ENCODE peak calls at places on chromosome 1, in four cellular contexts. One of them, this sample, is unnamed.

GRCh38 chr1:162128693-162129356 is 59.3 kb downstream of the NOS1AP start:
- DNase-seq in hepatocyte: no peak
- DNase-seq in lung: no peak
- DNase-seq in heart left ventricle: no peak
- DNase-seq in this sample: no peak

GRCh38 chr1:41479000-41479807 is 5.3 kb downstream of the EDN2 start:
- DNase-seq in lung: no peak
- DNase-seq in heart left ventricle: peak; percentile 51
- DNase-seq in hepatocyte: no peak
- DNase-seq in this sample: no peak

GRCh38 chr1:78491311-78492071 is 717 bp downstream of the PTGFR start:
- DNase-seq in lung: no peak
- DNase-seq in heart left ventricle: no peak
- DNase-seq in hepatocyte: peak; percentile 35
- DNase-seq in this sample: no peak

GRCh38 chr1:113849072-113849471 is 22.4 kb downstream of the PTPN22 start:
- DNase-seq in heart left ventricle: no peak
- DNase-seq in lung: no peak
- DNase-seq in hepatocyte: no peak
- DNase-seq in this sample: no peak

GRCh38 chr1:208722592-208722991 is 478.4 kb upstream of the PLXNA2 start:
- DNase-seq in hepatocyte: no peak
- DNase-seq in heart left ventricle: no peak
- DNase-seq in lung: no peak
- DNase-seq in this sample: no peak

GRCh38 chr1:85151446-85151845 is 49.4 kb downstream of the SYDE2 start:
- DNase-seq in hepatocyte: no peak
- DNase-seq in heart left ventricle: no peak
- DNase-seq in lung: no peak
- DNase-seq in this sample: no peak

GRCh38 chr1:196538473-196538872 is 69.8 kb downstream of the KCNT2 start:
- DNase-seq in lung: no peak
- DNase-seq in heart left ventricle: no peak
- DNase-seq in hepatocyte: no peak
- DNase-seq in this sample: no peak

GRCh38 chr1:38336308-38336707 is 289.7 kb upstream of the POU3F1 start:
- DNase-seq in hepatocyte: no peak
- DNase-seq in heart left ventricle: no peak
- DNase-seq in lung: no peak
- DNase-seq in this sample: no peak

GRCh38 chr1:159911668-159912067 is 11.7 kb upstream of the CFAP45 start:
- DNase-seq in hepatocyte: no peak
- DNase-seq in heart left ventricle: no peak
- DNase-seq in lung: no peak
- DNase-seq in this sample: no peak

GRCh38 chr1:45669859-45670655 is 16.3 kb downstream of the GPBP1L1 start:
- DNase-seq in heart left ventricle: no peak
- DNase-seq in lung: no peak
- DNase-seq in hepatocyte: no peak
- DNase-seq in this sample: no peak

GRCh38 chr1:89721351-89721750 is 88.4 kb downstream of the LRRC8C start:
- DNase-seq in heart left ventricle: no peak
- DNase-seq in lung: no peak
- DNase-seq in hepatocyte: no peak
- DNase-seq in this sample: no peak

GRCh38 chr1:30095451-30096025 is 627.8 kb downstream of the MATN1 start:
- DNase-seq in heart left ventricle: no peak
- DNase-seq in hepatocyte: no peak
- DNase-seq in lung: no peak
- DNase-seq in this sample: no peak

GRCh38 chr1:78645728-78646127 is 3.9 kb upstream of the IFI44 start:
- DNase-seq in heart left ventricle: no peak
- DNase-seq in hepatocyte: no peak
- DNase-seq in lung: no peak
- DNase-seq in this sample: no peak

GRCh38 chr1:96259399-96259798 is 462.2 kb upstream of the PTBP2 start:
- DNase-seq in heart left ventricle: no peak
- DNase-seq in lung: no peak
- DNase-seq in hepatocyte: no peak
- DNase-seq in this sample: no peak

GRCh38 chr1:58785424-58786058 is 1.7 kb upstream of the JUN start:
- DNase-seq in hepatocyte: peak; percentile 83
- DNase-seq in lung: peak; percentile 79
- DNase-seq in heart left ventricle: peak; percentile 59
- DNase-seq in this sample: peak; percentile 88

GRCh38 chr1:35564037-35564883 is 6.7 kb downstream of the NCDN start:
- DNase-seq in lung: peak; percentile 79
- DNase-seq in heart left ventricle: peak; percentile 73
- DNase-seq in hepatocyte: peak; percentile 89
- DNase-seq in this sample: peak; percentile 82

DNA sequence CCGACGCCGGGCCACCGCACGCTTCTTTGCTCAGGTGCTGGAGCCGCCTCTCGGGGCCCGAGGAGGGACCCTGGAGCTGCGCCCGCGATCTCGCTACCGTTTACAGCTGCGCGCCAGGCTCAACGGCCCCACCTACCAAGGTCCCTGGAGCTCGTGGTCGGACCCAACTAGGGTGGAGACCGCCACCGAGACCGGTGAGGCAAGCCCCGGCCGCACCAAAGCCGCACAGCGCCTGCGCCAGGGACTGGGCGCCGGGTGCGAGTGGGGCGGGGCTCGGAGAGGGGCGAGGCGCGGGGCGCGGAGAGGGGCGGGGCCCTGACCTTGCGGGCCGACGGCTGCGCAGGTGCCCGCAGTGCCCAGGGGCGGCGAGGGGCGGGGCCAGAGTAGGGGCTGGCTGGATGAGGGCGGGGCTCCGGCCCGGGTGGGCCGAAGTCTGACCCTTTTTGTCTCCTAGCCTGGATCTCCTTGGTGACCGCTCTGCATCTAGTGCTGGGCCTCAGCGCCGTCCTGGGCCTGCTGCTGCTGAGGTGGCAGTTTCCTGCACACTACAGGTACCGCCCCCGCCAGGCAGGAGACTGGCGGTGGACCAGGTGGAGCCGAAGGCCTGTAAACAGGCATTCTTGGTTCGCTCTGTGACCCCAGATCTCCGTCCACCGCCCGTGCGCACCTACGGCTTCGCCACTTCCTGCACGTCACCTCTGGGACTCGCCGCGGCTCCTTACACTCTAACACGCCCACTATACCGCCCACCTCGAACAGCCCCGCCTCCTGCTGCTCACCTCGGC is 9.8 kb upstream of the CDC20 start:
- DNase-seq in lung: peak; percentile 90
- DNase-seq in hepatocyte: peak; percentile 95
- DNase-seq in heart left ventricle: peak; percentile 85
- DNase-seq in this sample: peak; percentile 59
- H3K4me1 ChIP-seq in lung: peaks cover 1% of the 10 kb centered on the region
- H3K4me1 ChIP-seq in hepatocyte: peaks cover 17% of the 10 kb centered on the region
- H3K4me1 ChIP-seq in heart left ventricle: no peaks in the 10 kb centered on the region
- H3K4me1 ChIP-seq in this sample: no peaks in the 10 kb centered on the region

GRCh38 chr1:244730153-244730933 is 77.4 kb downstream of the DESI2 start:
- DNase-seq in lung: peak; percentile 45
- DNase-seq in hepatocyte: peak; percentile 59
- DNase-seq in heart left ventricle: peak; percentile 32
- DNase-seq in this sample: no peak

GRCh38 chr1:244735404-244735803 is 82.5 kb downstream of the DESI2 start:
- DNase-seq in lung: no peak
- DNase-seq in hepatocyte: no peak
- DNase-seq in heart left ventricle: no peak
- DNase-seq in this sample: no peak

GRCh38 chr1:244732846-244733450 is 80.0 kb downstream of the DESI2 start:
- DNase-seq in heart left ventricle: no peak
- DNase-seq in hepatocyte: no peak
- DNase-seq in lung: peak; percentile 77
- DNase-seq in this sample: no peak

GRCh38 chr1:244731651-244732050 is 78.7 kb downstream of the DESI2 start:
- DNase-seq in lung: no peak
- DNase-seq in heart left ventricle: no peak
- DNase-seq in hepatocyte: no peak
- DNase-seq in this sample: no peak

GRCh38 chr1:244730934-244731434 is 78.1 kb downstream of the DESI2 start:
- DNase-seq in heart left ventricle: no peak
- DNase-seq in hepatocyte: no peak
- DNase-seq in lung: no peak
- DNase-seq in this sample: no peak
- H3K4me3 ChIP-seq in heart left ventricle: peak overlapping the region; percentile 63
- H3K4me3 ChIP-seq in hepatocyte: peak overlapping the region; percentile 65
- H3K4me3 ChIP-seq in lung: peak overlapping the region; percentile 47
- H3K4me3 ChIP-seq in this sample: no peak overlapping the region

GRCh38 chr1:109764561-109765482 is 1.1 kb upstream of the EPS8L3 start:
- DNase-seq in lung: no peak
- DNase-seq in heart left ventricle: peak; percentile 14
- DNase-seq in hepatocyte: no peak
- DNase-seq in this sample: no peak
- H3K36me3 ChIP-seq in lung: no peaks in the 10 kb centered on the region
- H3K36me3 ChIP-seq in heart left ventricle: no peaks in the 10 kb centered on the region
- H3K36me3 ChIP-seq in hepatocyte: no peaks in the 10 kb centered on the region
- H3K36me3 ChIP-seq in this sample: no peaks in the 10 kb centered on the region

GRCh38 chr1:942411-942821 is 16.6 kb downstream of the NOC2L start:
- DNase-seq in hepatocyte: peak; percentile 61
- DNase-seq in heart left ventricle: no peak
- DNase-seq in lung: no peak
- DNase-seq in this sample: peak; percentile 62
- H3K4me1 ChIP-seq in hepatocyte: peaks cover 42% of the 10 kb centered on the region
- H3K4me1 ChIP-seq in heart left ventricle: peaks cover 10% of the 10 kb centered on the region
- H3K4me1 ChIP-seq in lung: no peaks in the 10 kb centered on the region
- H3K4me1 ChIP-seq in this sample: peaks cover 50% of the 10 kb centered on the region

GRCh38 chr1:170665625-170666024 is 1.7 kb downstream of the PRRX1 start:
- DNase-seq in lung: no peak
- DNase-seq in heart left ventricle: no peak
- DNase-seq in hepatocyte: no peak
- DNase-seq in this sample: no peak
- H3K4me3 ChIP-seq in lung: no peak overlapping the region
- H3K4me3 ChIP-seq in heart left ventricle: peak overlapping the region; percentile 91
- H3K4me3 ChIP-seq in hepatocyte: peak overlapping the region; percentile 13
- H3K4me3 ChIP-seq in this sample: no peak overlapping the region

DNA sequence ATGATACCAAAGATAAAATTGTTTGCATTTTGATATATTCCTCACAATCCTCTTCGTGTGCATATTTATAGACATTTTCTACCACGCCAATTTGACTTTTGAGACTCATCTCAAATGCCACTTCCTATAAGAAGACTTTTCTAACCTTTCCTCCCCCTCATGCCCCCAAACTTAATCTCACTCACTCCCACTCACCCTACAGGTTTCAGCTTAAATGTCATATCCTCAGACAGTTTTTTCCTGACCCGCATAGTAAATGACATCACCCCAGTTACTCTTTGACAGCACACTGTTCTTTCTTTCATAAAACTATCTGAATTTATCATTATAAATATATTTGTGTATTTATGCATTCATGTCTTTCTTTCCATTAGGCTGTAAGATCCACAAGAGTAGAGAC is 29.6 kb upstream of the RGS8 start:
- DNase-seq in heart left ventricle: no peak
- DNase-seq in lung: no peak
- DNase-seq in hepatocyte: no peak
- DNase-seq in this sample: no peak
- H3K36me3 ChIP-seq in heart left ventricle: no peaks in the 10 kb centered on the region
- H3K36me3 ChIP-seq in lung: no peaks in the 10 kb centered on the region
- H3K36me3 ChIP-seq in hepatocyte: no peaks in the 10 kb centered on the region
- H3K36me3 ChIP-seq in this sample: no peaks in the 10 kb centered on the region

GRCh38 chr1:8133657-8134430 is 107.7 kb upstream of the ERRFI1 start:
- DNase-seq in lung: no peak
- DNase-seq in heart left ventricle: peak; percentile 75
- DNase-seq in hepatocyte: no peak
- DNase-seq in this sample: peak; percentile 69
- H3K4me1 ChIP-seq in lung: no peaks in the 10 kb centered on the region
- H3K4me1 ChIP-seq in heart left ventricle: no peaks in the 10 kb centered on the region
- H3K4me1 ChIP-seq in hepatocyte: peaks cover 26% of the 10 kb centered on the region
- H3K4me1 ChIP-seq in this sample: peaks cover 50% of the 10 kb centered on the region

This sample was measured in SJCRH30.